ENCODE peak calls at places on chromosomes 7 and 10, in eight cellular contexts. One of them, this sample, is unnamed.

GRCh38 chr10:12509016-12509793 is 159.9 kb downstream of the CAMK1D start:
- DNase-seq in Kasumi-1: no peak
- DNase-seq in GM03348: no peak
- DNase-seq in fibroblast of pulmonary artery: no peak
- DNase-seq in stromal cell of bone marrow: no peak
- DNase-seq in M059J: no peak
- DNase-seq in SW 1271: no peak
- DNase-seq in kidney tubule cell: no peak
- DNase-seq in this sample: peak

GRCh38 chr7:136183981-136184380 is 206.8 kb upstream of the MTPN start:
- DNase-seq in Kasumi-1: peak
- DNase-seq in GM03348: no peak
- DNase-seq in fibroblast of pulmonary artery: peak
- DNase-seq in stromal cell of bone marrow: peak
- DNase-seq in M059J: peak
- DNase-seq in SW 1271: no peak
- DNase-seq in kidney tubule cell: no peak
- DNase-seq in this sample: no peak

GRCh38 chr10:48467669-48468068 is 137.2 kb downstream of the ARHGAP22 start:
- DNase-seq in Kasumi-1: no peak
- DNase-seq in GM03348: no peak
- DNase-seq in fibroblast of pulmonary artery: no peak
- DNase-seq in stromal cell of bone marrow: no peak
- DNase-seq in M059J: no peak
- DNase-seq in SW 1271: no peak
- DNase-seq in kidney tubule cell: no peak
- DNase-seq in this sample: no peak

GRCh38 chr7:15042285-15042684 is 139.7 kb upstream of the DGKB start:
- DNase-seq in Kasumi-1: no peak
- DNase-seq in GM03348: no peak
- DNase-seq in fibroblast of pulmonary artery: no peak
- DNase-seq in stromal cell of bone marrow: no peak
- DNase-seq in M059J: no peak
- DNase-seq in SW 1271: no peak
- DNase-seq in kidney tubule cell: no peak
- DNase-seq in this sample: no peak

GRCh38 chr10:125172694-125173093 is 12.3 kb upstream of the CTBP2 start:
- DNase-seq in Kasumi-1: no peak
- DNase-seq in GM03348: no peak
- DNase-seq in fibroblast of pulmonary artery: no peak
- DNase-seq in stromal cell of bone marrow: no peak
- DNase-seq in M059J: no peak
- DNase-seq in SW 1271: no peak
- DNase-seq in kidney tubule cell: no peak
- DNase-seq in this sample: no peak

GRCh38 chr10:71615538-71616329 is 103.8 kb downstream of the C10orf105 start:
- DNase-seq in Kasumi-1: no peak
- DNase-seq in GM03348: no peak
- DNase-seq in fibroblast of pulmonary artery: no peak
- DNase-seq in stromal cell of bone marrow: no peak
- DNase-seq in M059J: no peak
- DNase-seq in SW 1271: no peak
- DNase-seq in kidney tubule cell: no peak
- DNase-seq in this sample: no peak

GRCh38 chr7:112056409-112056808 is 149.8 kb downstream of the DOCK4 start:
- DNase-seq in Kasumi-1: no peak
- DNase-seq in GM03348: no peak
- DNase-seq in fibroblast of pulmonary artery: peak
- DNase-seq in stromal cell of bone marrow: no peak
- DNase-seq in M059J: peak
- DNase-seq in SW 1271: no peak
- DNase-seq in kidney tubule cell: peak
- DNase-seq in this sample: no peak

GRCh38 chr10:73920084-73920483 is 9.2 kb downstream of the PLAU start:
- DNase-seq in Kasumi-1: peak
- DNase-seq in GM03348: peak
- DNase-seq in fibroblast of pulmonary artery: no peak
- DNase-seq in stromal cell of bone marrow: no peak
- DNase-seq in M059J: peak
- DNase-seq in SW 1271: no peak
- DNase-seq in kidney tubule cell: peak
- DNase-seq in this sample: no peak

GRCh38 chr7:44955733-44956132 is 23.1 kb downstream of the MYO1G start:
- DNase-seq in Kasumi-1: no peak
- DNase-seq in GM03348: no peak
- DNase-seq in fibroblast of pulmonary artery: peak
- DNase-seq in stromal cell of bone marrow: no peak
- DNase-seq in M059J: no peak
- DNase-seq in SW 1271: no peak
- DNase-seq in kidney tubule cell: no peak
- DNase-seq in this sample: no peak

GRCh38 chr7:64559206-64559605 is 3.7 kb downstream of the ZNF680 start:
- DNase-seq in Kasumi-1: no peak
- DNase-seq in GM03348: peak
- DNase-seq in fibroblast of pulmonary artery: peak
- DNase-seq in stromal cell of bone marrow: no peak
- DNase-seq in M059J: no peak
- DNase-seq in SW 1271: no peak
- DNase-seq in kidney tubule cell: peak
- DNase-seq in this sample: no peak

GRCh38 chr7:20223356-20223755 is 6.2 kb upstream of the MACC1 start:
- DNase-seq in Kasumi-1: no peak
- DNase-seq in GM03348: peak
- DNase-seq in fibroblast of pulmonary artery: no peak
- DNase-seq in stromal cell of bone marrow: peak
- DNase-seq in M059J: peak
- DNase-seq in SW 1271: no peak
- DNase-seq in kidney tubule cell: peak
- DNase-seq in this sample: no peak

GRCh38 chr10:81473755-81474154 is 401.2 kb upstream of the NRG3 start:
- DNase-seq in Kasumi-1: no peak
- DNase-seq in GM03348: no peak
- DNase-seq in fibroblast of pulmonary artery: no peak
- DNase-seq in stromal cell of bone marrow: no peak
- DNase-seq in M059J: no peak
- DNase-seq in SW 1271: no peak
- DNase-seq in kidney tubule cell: no peak
- DNase-seq in this sample: no peak

GRCh38 chr10:14282271-14282670 is 48.5 kb downstream of the FRMD4A start:
- DNase-seq in Kasumi-1: no peak
- DNase-seq in GM03348: peak
- DNase-seq in fibroblast of pulmonary artery: no peak
- DNase-seq in stromal cell of bone marrow: no peak
- DNase-seq in M059J: peak
- DNase-seq in SW 1271: no peak
- DNase-seq in kidney tubule cell: peak
- DNase-seq in this sample: no peak

GRCh38 chr7:2009541-2010001 is 223.2 kb downstream of the MAD1L1 start:
- DNase-seq in Kasumi-1: no peak
- DNase-seq in GM03348: no peak
- DNase-seq in fibroblast of pulmonary artery: no peak
- DNase-seq in stromal cell of bone marrow: no peak
- DNase-seq in M059J: no peak
- DNase-seq in SW 1271: no peak
- DNase-seq in kidney tubule cell: no peak
- DNase-seq in this sample: peak

GRCh38 chr7:92955081-92955480 is 118.7 kb upstream of the CDK6 start:
- DNase-seq in Kasumi-1: no peak
- DNase-seq in GM03348: no peak
- DNase-seq in fibroblast of pulmonary artery: no peak
- DNase-seq in stromal cell of bone marrow: no peak
- DNase-seq in M059J: peak
- DNase-seq in SW 1271: no peak
- DNase-seq in kidney tubule cell: no peak
- DNase-seq in this sample: no peak

GRCh38 chr7:92425311-92425947 is 21.9 kb upstream of the GATAD1 start:
- DNase-seq in Kasumi-1: no peak
- DNase-seq in GM03348: no peak
- DNase-seq in fibroblast of pulmonary artery: no peak
- DNase-seq in stromal cell of bone marrow: no peak
- DNase-seq in M059J: no peak
- DNase-seq in SW 1271: no peak
- DNase-seq in kidney tubule cell: no peak
- DNase-seq in this sample: no peak

GRCh38 chr10:122473116-122473515 is 11.8 kb downstream of the HTRA1 start:
- DNase-seq in Kasumi-1: no peak
- DNase-seq in GM03348: no peak
- DNase-seq in fibroblast of pulmonary artery: no peak
- DNase-seq in stromal cell of bone marrow: no peak
- DNase-seq in M059J: no peak
- DNase-seq in SW 1271: no peak
- DNase-seq in kidney tubule cell: no peak
- DNase-seq in this sample: peak

GRCh38 chr10:72158174-72158573 is 57.6 kb upstream of the ANAPC16 start:
- DNase-seq in Kasumi-1: no peak
- DNase-seq in GM03348: no peak
- DNase-seq in fibroblast of pulmonary artery: no peak
- DNase-seq in stromal cell of bone marrow: no peak
- DNase-seq in M059J: no peak
- DNase-seq in SW 1271: no peak
- DNase-seq in kidney tubule cell: no peak
- DNase-seq in this sample: no peak

GRCh38 chr10:79320785-79321493 is 26.3 kb upstream of the PPIF start:
- DNase-seq in Kasumi-1: no peak
- DNase-seq in GM03348: peak
- DNase-seq in fibroblast of pulmonary artery: peak
- DNase-seq in stromal cell of bone marrow: peak
- DNase-seq in M059J: peak
- DNase-seq in SW 1271: peak
- DNase-seq in kidney tubule cell: peak
- DNase-seq in this sample: no peak

GRCh38 chr10:133178357-133179127 is 18.5 kb downstream of the KNDC1 start:
- DNase-seq in Kasumi-1: no peak
- DNase-seq in GM03348: no peak
- DNase-seq in fibroblast of pulmonary artery: no peak
- DNase-seq in stromal cell of bone marrow: no peak
- DNase-seq in M059J: no peak
- DNase-seq in SW 1271: no peak
- DNase-seq in kidney tubule cell: no peak
- DNase-seq in this sample: peak

GRCh38 chr7:27162930-27163775 is 2.2 kb downstream of the HOXA9 start:
- DNase-seq in Kasumi-1: no peak
- DNase-seq in GM03348: no peak
- DNase-seq in fibroblast of pulmonary artery: no peak
- DNase-seq in stromal cell of bone marrow: no peak
- DNase-seq in M059J: peak
- DNase-seq in SW 1271: no peak
- DNase-seq in kidney tubule cell: no peak
- DNase-seq in this sample: peak

GRCh38 chr10:128609460-128609859 is 483.2 kb upstream of the MKI67 start:
- DNase-seq in Kasumi-1: no peak
- DNase-seq in GM03348: no peak
- DNase-seq in fibroblast of pulmonary artery: no peak
- DNase-seq in stromal cell of bone marrow: no peak
- DNase-seq in M059J: no peak
- DNase-seq in SW 1271: no peak
- DNase-seq in kidney tubule cell: no peak
- DNase-seq in this sample: no peak

GRCh38 chr10:583433-583832 is 106.0 kb downstream of the DIP2C start:
- DNase-seq in Kasumi-1: no peak
- DNase-seq in GM03348: no peak
- DNase-seq in fibroblast of pulmonary artery: no peak
- DNase-seq in stromal cell of bone marrow: no peak
- DNase-seq in M059J: no peak
- DNase-seq in SW 1271: no peak
- DNase-seq in kidney tubule cell: no peak
- DNase-seq in this sample: no peak

GRCh38 chr10:14740684-14741247 is 33.9 kb downstream of the FAM107B start:
- DNase-seq in Kasumi-1: peak
- DNase-seq in GM03348: no peak
- DNase-seq in fibroblast of pulmonary artery: no peak
- DNase-seq in stromal cell of bone marrow: no peak
- DNase-seq in M059J: no peak
- DNase-seq in SW 1271: no peak
- DNase-seq in kidney tubule cell: no peak
- DNase-seq in this sample: no peak

GRCh38 chr7:155278921-155279320 is 18.8 kb upstream of the INSIG1 start:
- DNase-seq in Kasumi-1: no peak
- DNase-seq in GM03348: no peak
- DNase-seq in fibroblast of pulmonary artery: no peak
- DNase-seq in stromal cell of bone marrow: no peak
- DNase-seq in M059J: no peak
- DNase-seq in SW 1271: no peak
- DNase-seq in kidney tubule cell: no peak
- DNase-seq in this sample: no peak